ENCODE peak calls at places on chromosomes 1 and 21, in eight cellular contexts. One of them, this sample, is unnamed. For H3K9me3, the result is how much of the 10 kb centered on the place peaks cover.

GRCh38 chr1:85240174-85240601 is 19.3 kb downstream of the C1orf52 start:
- DNase-seq in naive thymus-derived CD4-positive, alpha-beta T cell: no peak
- DNase-seq in pancreas: no peak
- DNase-seq in A549: no peak
- DNase-seq in CD8-positive, alpha-beta T cell: no peak
- DNase-seq in uterus: no peak
- DNase-seq in ascending aorta: no peak
- DNase-seq in breast epithelium: no peak
- DNase-seq in this sample: peak

GRCh38 chr1:113804421-113805255 is 7.6 kb downstream of the RSBN1 start:
- DNase-seq in naive thymus-derived CD4-positive, alpha-beta T cell: no peak
- DNase-seq in pancreas: no peak
- DNase-seq in A549: peak
- DNase-seq in CD8-positive, alpha-beta T cell: no peak
- DNase-seq in uterus: no peak
- DNase-seq in ascending aorta: no peak
- DNase-seq in breast epithelium: no peak
- DNase-seq in this sample: peak

GRCh38 chr21:26050857-26051256 is 119.7 kb downstream of the APP start:
- DNase-seq in naive thymus-derived CD4-positive, alpha-beta T cell: no peak
- DNase-seq in pancreas: no peak
- DNase-seq in A549: no peak
- DNase-seq in CD8-positive, alpha-beta T cell: no peak
- DNase-seq in uterus: no peak
- DNase-seq in ascending aorta: no peak
- DNase-seq in breast epithelium: no peak
- DNase-seq in this sample: no peak

GRCh38 chr1:200048244-200048643 is 20.7 kb downstream of the NR5A2 start:
- DNase-seq in naive thymus-derived CD4-positive, alpha-beta T cell: no peak
- DNase-seq in pancreas: no peak
- DNase-seq in A549: no peak
- DNase-seq in CD8-positive, alpha-beta T cell: no peak
- DNase-seq in uterus: no peak
- DNase-seq in ascending aorta: no peak
- DNase-seq in breast epithelium: no peak
- DNase-seq in this sample: no peak

GRCh38 chr1:175494950-175495349 is 248.4 kb downstream of the TNR start:
- DNase-seq in naive thymus-derived CD4-positive, alpha-beta T cell: no peak
- DNase-seq in pancreas: no peak
- DNase-seq in A549: no peak
- DNase-seq in CD8-positive, alpha-beta T cell: no peak
- DNase-seq in uterus: no peak
- DNase-seq in ascending aorta: no peak
- DNase-seq in breast epithelium: no peak
- DNase-seq in this sample: no peak

GRCh38 chr1:172753964-172754363 is 95.1 kb downstream of the FASLG start:
- DNase-seq in naive thymus-derived CD4-positive, alpha-beta T cell: no peak
- DNase-seq in pancreas: no peak
- DNase-seq in A549: no peak
- DNase-seq in CD8-positive, alpha-beta T cell: no peak
- DNase-seq in uterus: no peak
- DNase-seq in ascending aorta: no peak
- DNase-seq in breast epithelium: no peak
- DNase-seq in this sample: no peak

GRCh38 chr1:2830761-2831425 is 29.4 kb upstream of the TTC34 start:
- DNase-seq in naive thymus-derived CD4-positive, alpha-beta T cell: no peak
- DNase-seq in pancreas: no peak
- DNase-seq in A549: no peak
- DNase-seq in CD8-positive, alpha-beta T cell: no peak
- DNase-seq in uterus: no peak
- DNase-seq in ascending aorta: no peak
- DNase-seq in breast epithelium: no peak
- DNase-seq in this sample: no peak

GRCh38 chr1:209911746-209912145 is 26.3 kb upstream of the SYT14 start:
- DNase-seq in naive thymus-derived CD4-positive, alpha-beta T cell: no peak
- DNase-seq in pancreas: no peak
- DNase-seq in A549: no peak
- DNase-seq in CD8-positive, alpha-beta T cell: no peak
- DNase-seq in uterus: no peak
- DNase-seq in ascending aorta: no peak
- DNase-seq in breast epithelium: no peak
- DNase-seq in this sample: no peak

GRCh38 chr21:26719750-26720149 is 125.5 kb downstream of the ADAMTS1 start:
- DNase-seq in naive thymus-derived CD4-positive, alpha-beta T cell: no peak
- DNase-seq in pancreas: no peak
- DNase-seq in A549: no peak
- DNase-seq in CD8-positive, alpha-beta T cell: no peak
- DNase-seq in uterus: no peak
- DNase-seq in ascending aorta: no peak
- DNase-seq in breast epithelium: no peak
- DNase-seq in this sample: no peak

GRCh38 chr1:245687129-245687635 is 532.4 kb downstream of the KIF26B start:
- DNase-seq in naive thymus-derived CD4-positive, alpha-beta T cell: no peak
- DNase-seq in pancreas: no peak
- DNase-seq in A549: no peak
- DNase-seq in CD8-positive, alpha-beta T cell: no peak
- DNase-seq in uterus: no peak
- DNase-seq in ascending aorta: no peak
- DNase-seq in breast epithelium: no peak
- DNase-seq in this sample: no peak

GRCh38 chr21:42433946-42434551 is 30.3 kb downstream of the UBASH3A start:
- DNase-seq in naive thymus-derived CD4-positive, alpha-beta T cell: no peak
- DNase-seq in pancreas: no peak
- DNase-seq in A549: no peak
- DNase-seq in CD8-positive, alpha-beta T cell: no peak
- DNase-seq in uterus: no peak
- DNase-seq in ascending aorta: no peak
- DNase-seq in breast epithelium: no peak
- DNase-seq in this sample: no peak

GRCh38 chr21:45643021-45643980 is at the start of gene PCBP3:
- DNase-seq in naive thymus-derived CD4-positive, alpha-beta T cell: peak
- DNase-seq in pancreas: peak
- DNase-seq in A549: peak
- DNase-seq in CD8-positive, alpha-beta T cell: peak
- DNase-seq in uterus: peak
- DNase-seq in ascending aorta: peak
- DNase-seq in breast epithelium: peak
- DNase-seq in this sample: peak

GRCh38 chr1:204319027-204319426 is 40.7 kb downstream of the PLEKHA6 start:
- DNase-seq in naive thymus-derived CD4-positive, alpha-beta T cell: no peak
- DNase-seq in pancreas: no peak
- DNase-seq in A549: no peak
- DNase-seq in CD8-positive, alpha-beta T cell: no peak
- DNase-seq in uterus: no peak
- DNase-seq in ascending aorta: no peak
- DNase-seq in breast epithelium: no peak
- DNase-seq in this sample: no peak

GRCh38 chr1:44894591-44894990 is 51.5 kb upstream of the PTCH2 start:
- DNase-seq in naive thymus-derived CD4-positive, alpha-beta T cell: no peak
- DNase-seq in pancreas: no peak
- DNase-seq in A549: no peak
- DNase-seq in CD8-positive, alpha-beta T cell: no peak
- DNase-seq in uterus: no peak
- DNase-seq in ascending aorta: no peak
- DNase-seq in breast epithelium: no peak
- DNase-seq in this sample: no peak

GRCh38 chr1:44885406-44885805 is 42.4 kb upstream of the PTCH2 start:
- DNase-seq in naive thymus-derived CD4-positive, alpha-beta T cell: no peak
- DNase-seq in pancreas: no peak
- DNase-seq in A549: no peak
- DNase-seq in CD8-positive, alpha-beta T cell: no peak
- DNase-seq in uterus: no peak
- DNase-seq in ascending aorta: no peak
- DNase-seq in breast epithelium: no peak
- DNase-seq in this sample: no peak

GRCh38 chr1:44884746-44885145 is 41.7 kb upstream of the PTCH2 start:
- DNase-seq in naive thymus-derived CD4-positive, alpha-beta T cell: no peak
- DNase-seq in pancreas: no peak
- DNase-seq in A549: no peak
- DNase-seq in CD8-positive, alpha-beta T cell: no peak
- DNase-seq in uterus: no peak
- DNase-seq in ascending aorta: no peak
- DNase-seq in breast epithelium: no peak
- DNase-seq in this sample: no peak

GRCh38 chr1:44890007-44890406 is 47.0 kb upstream of the PTCH2 start:
- DNase-seq in naive thymus-derived CD4-positive, alpha-beta T cell: no peak
- DNase-seq in pancreas: no peak
- DNase-seq in A549: no peak
- DNase-seq in CD8-positive, alpha-beta T cell: no peak
- DNase-seq in uterus: no peak
- DNase-seq in ascending aorta: no peak
- DNase-seq in breast epithelium: no peak
- DNase-seq in this sample: no peak
- H3K9me3 ChIP-seq in naive thymus-derived CD4-positive, alpha-beta T cell: under half
- H3K9me3 ChIP-seq in pancreas: under half
- H3K9me3 ChIP-seq in A549: under half
- H3K9me3 ChIP-seq in CD8-positive, alpha-beta T cell: under half
- H3K9me3 ChIP-seq in uterus: under half
- H3K9me3 ChIP-seq in ascending aorta: under half
- H3K9me3 ChIP-seq in breast epithelium: under half
- H3K9me3 ChIP-seq in this sample: under half

GRCh38 chr1:74513901-74514300 is 1.5 kb upstream of the LRRC53 start:
- DNase-seq in naive thymus-derived CD4-positive, alpha-beta T cell: no peak
- DNase-seq in pancreas: no peak
- DNase-seq in A549: no peak
- DNase-seq in CD8-positive, alpha-beta T cell: no peak
- DNase-seq in uterus: no peak
- DNase-seq in ascending aorta: no peak
- DNase-seq in breast epithelium: no peak
- DNase-seq in this sample: no peak

GRCh38 chr1:74517599-74518051 is 5.2 kb upstream of the LRRC53 start:
- DNase-seq in naive thymus-derived CD4-positive, alpha-beta T cell: no peak
- DNase-seq in pancreas: no peak
- DNase-seq in A549: no peak
- DNase-seq in CD8-positive, alpha-beta T cell: no peak
- DNase-seq in uterus: no peak
- DNase-seq in ascending aorta: no peak
- DNase-seq in breast epithelium: no peak
- DNase-seq in this sample: no peak

GRCh38 chr1:74513396-74513795 is 985 bp upstream of the LRRC53 start:
- DNase-seq in naive thymus-derived CD4-positive, alpha-beta T cell: no peak
- DNase-seq in pancreas: no peak
- DNase-seq in A549: no peak
- DNase-seq in CD8-positive, alpha-beta T cell: no peak
- DNase-seq in uterus: no peak
- DNase-seq in ascending aorta: no peak
- DNase-seq in breast epithelium: no peak
- DNase-seq in this sample: no peak

GRCh38 chr1:74508449-74508848 is 4.0 kb downstream of the LRRC53 start:
- DNase-seq in naive thymus-derived CD4-positive, alpha-beta T cell: no peak
- DNase-seq in pancreas: no peak
- DNase-seq in A549: no peak
- DNase-seq in CD8-positive, alpha-beta T cell: no peak
- DNase-seq in uterus: no peak
- DNase-seq in ascending aorta: no peak
- DNase-seq in breast epithelium: no peak
- DNase-seq in this sample: no peak

DNA sequence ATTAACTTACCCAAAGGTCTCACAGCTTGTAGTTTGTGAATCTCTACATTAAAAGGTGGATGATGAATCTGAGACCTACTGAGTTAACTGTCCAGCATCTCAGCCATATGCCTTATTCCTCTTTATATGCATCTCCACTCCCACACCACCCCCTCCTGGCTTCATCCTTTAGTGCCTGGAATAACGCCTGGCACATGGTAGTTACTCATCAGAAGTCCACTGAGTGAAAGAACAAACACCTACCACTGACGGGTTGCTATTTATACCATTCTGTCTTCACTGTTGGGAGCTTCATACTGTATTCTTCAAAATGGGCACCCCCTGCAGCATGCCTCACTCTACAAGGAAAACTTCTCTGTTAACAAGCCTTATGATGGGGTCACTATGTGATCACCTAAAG is at the start of gene LRRC53:
- DNase-seq in naive thymus-derived CD4-positive, alpha-beta T cell: no peak
- DNase-seq in pancreas: no peak
- DNase-seq in A549: no peak
- DNase-seq in CD8-positive, alpha-beta T cell: no peak
- DNase-seq in uterus: no peak
- DNase-seq in ascending aorta: no peak
- DNase-seq in breast epithelium: no peak
- DNase-seq in this sample: no peak
- H3K9me3 ChIP-seq in naive thymus-derived CD4-positive, alpha-beta T cell: under half
- H3K9me3 ChIP-seq in pancreas: under half
- H3K9me3 ChIP-seq in A549: under half
- H3K9me3 ChIP-seq in CD8-positive, alpha-beta T cell: under half
- H3K9me3 ChIP-seq in uterus: under half
- H3K9me3 ChIP-seq in ascending aorta: under half
- H3K9me3 ChIP-seq in breast epithelium: under half
- H3K9me3 ChIP-seq in this sample: under half

GRCh38 chr21:40208206-40208950 is 341.1 kb downstream of the PCP4 start:
- DNase-seq in naive thymus-derived CD4-positive, alpha-beta T cell: no peak
- DNase-seq in pancreas: no peak
- DNase-seq in A549: no peak
- DNase-seq in CD8-positive, alpha-beta T cell: no peak
- DNase-seq in uterus: no peak
- DNase-seq in ascending aorta: no peak
- DNase-seq in breast epithelium: no peak
- DNase-seq in this sample: no peak

GRCh38 chr21:40204956-40205355 is 337.7 kb downstream of the PCP4 start:
- DNase-seq in naive thymus-derived CD4-positive, alpha-beta T cell: no peak
- DNase-seq in pancreas: no peak
- DNase-seq in A549: no peak
- DNase-seq in CD8-positive, alpha-beta T cell: no peak
- DNase-seq in uterus: no peak
- DNase-seq in ascending aorta: no peak
- DNase-seq in breast epithelium: no peak
- DNase-seq in this sample: no peak

GRCh38 chr21:40210251-40210650 is 343.0 kb downstream of the PCP4 start:
- DNase-seq in naive thymus-derived CD4-positive, alpha-beta T cell: no peak
- DNase-seq in pancreas: no peak
- DNase-seq in A549: no peak
- DNase-seq in CD8-positive, alpha-beta T cell: no peak
- DNase-seq in uterus: no peak
- DNase-seq in ascending aorta: no peak
- DNase-seq in breast epithelium: no peak
- DNase-seq in this sample: no peak

DNA sequence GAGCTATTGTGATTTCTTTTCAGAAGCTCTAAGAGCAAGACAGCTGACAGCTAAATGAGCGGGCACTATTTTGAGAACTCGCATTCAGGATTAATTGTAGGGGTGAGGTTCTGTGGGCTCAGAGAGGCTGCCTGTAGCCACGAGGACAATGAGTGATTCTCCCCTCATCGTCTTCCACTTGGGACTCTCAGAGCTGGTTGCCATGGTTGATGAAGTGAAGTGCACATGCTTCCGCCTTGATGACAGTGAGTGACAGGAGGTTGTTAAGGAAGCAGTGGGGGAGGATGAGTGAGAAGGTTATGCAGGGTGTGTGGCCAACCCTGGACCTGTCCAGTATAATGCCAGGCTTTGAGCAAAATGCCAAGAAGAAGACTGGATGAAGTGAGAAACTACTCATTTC is 341.7 kb downstream of the PCP4 start:
- DNase-seq in naive thymus-derived CD4-positive, alpha-beta T cell: no peak
- DNase-seq in pancreas: no peak
- DNase-seq in A549: no peak
- DNase-seq in CD8-positive, alpha-beta T cell: no peak
- DNase-seq in uterus: no peak
- DNase-seq in ascending aorta: no peak
- DNase-seq in breast epithelium: no peak
- DNase-seq in this sample: no peak
- H3K9me3 ChIP-seq in naive thymus-derived CD4-positive, alpha-beta T cell: under half
- H3K9me3 ChIP-seq in pancreas: under half
- H3K9me3 ChIP-seq in A549: under half
- H3K9me3 ChIP-seq in CD8-positive, alpha-beta T cell: under half
- H3K9me3 ChIP-seq in uterus: under half
- H3K9me3 ChIP-seq in ascending aorta: under half
- H3K9me3 ChIP-seq in breast epithelium: under half
- H3K9me3 ChIP-seq in this sample: under half

GRCh38 chr1:100736766-100737165 is 17.2 kb downstream of the VCAM1 start:
- DNase-seq in naive thymus-derived CD4-positive, alpha-beta T cell: no peak
- DNase-seq in pancreas: no peak
- DNase-seq in A549: no peak
- DNase-seq in CD8-positive, alpha-beta T cell: no peak
- DNase-seq in uterus: no peak
- DNase-seq in ascending aorta: no peak
- DNase-seq in breast epithelium: no peak
- DNase-seq in this sample: no peak
- H3K9me3 ChIP-seq in naive thymus-derived CD4-positive, alpha-beta T cell: under half
- H3K9me3 ChIP-seq in pancreas: under half
- H3K9me3 ChIP-seq in A549: under half
- H3K9me3 ChIP-seq in CD8-positive, alpha-beta T cell: under half
- H3K9me3 ChIP-seq in uterus: under half
- H3K9me3 ChIP-seq in ascending aorta: under half
- H3K9me3 ChIP-seq in breast epithelium: under half
- H3K9me3 ChIP-seq in this sample: under half

This sample was measured in Caco-2.